ENCODE peak calls at places on chromosomes 6 and 20, in four cellular contexts. One of them, this sample, is unnamed.

GRCh38 chr6:94735270-94735669 is 842.1 kb upstream of the MANEA start:
- DNase-seq in breast epithelium: no peak
- DNase-seq in MCF 10A: no peak
- DNase-seq in tibial artery: no peak
- DNase-seq in this sample: no peak

GRCh38 chr20:53942121-53942816 is 128.1 kb downstream of the BCAS1 start:
- DNase-seq in breast epithelium: no peak
- DNase-seq in MCF 10A: no peak
- DNase-seq in tibial artery: no peak
- DNase-seq in this sample: no peak

GRCh38 chr6:4638641-4639040 is 137.6 kb upstream of the CDYL start:
- DNase-seq in breast epithelium: no peak
- DNase-seq in MCF 10A: no peak
- DNase-seq in tibial artery: no peak
- DNase-seq in this sample: no peak

GRCh38 chr6:33886673-33887144 is 82.9 kb upstream of the MLN start:
- DNase-seq in breast epithelium: no peak
- DNase-seq in MCF 10A: peak
- DNase-seq in tibial artery: no peak
- DNase-seq in this sample: no peak

GRCh38 chr6:7707787-7708186 is 18.1 kb upstream of the BMP6 start:
- DNase-seq in breast epithelium: no peak
- DNase-seq in MCF 10A: no peak
- DNase-seq in tibial artery: no peak
- DNase-seq in this sample: no peak

GRCh38 chr6:19501737-19502245 is 335.4 kb upstream of the ID4 start:
- DNase-seq in breast epithelium: no peak
- DNase-seq in MCF 10A: no peak
- DNase-seq in tibial artery: no peak
- DNase-seq in this sample: no peak

GRCh38 chr20:17501701-17502100 is 29.5 kb downstream of the BFSP1 start:
- DNase-seq in breast epithelium: no peak
- DNase-seq in MCF 10A: no peak
- DNase-seq in tibial artery: no peak
- DNase-seq in this sample: no peak

GRCh38 chr6:110173506-110174132 is 5.9 kb downstream of the WASF1 start:
- DNase-seq in breast epithelium: no peak
- DNase-seq in MCF 10A: no peak
- DNase-seq in tibial artery: no peak
- DNase-seq in this sample: no peak

GRCh38 chr6:21745543-21746337 is 152.2 kb downstream of the SOX4 start:
- DNase-seq in breast epithelium: no peak
- DNase-seq in MCF 10A: no peak
- DNase-seq in tibial artery: no peak
- DNase-seq in this sample: no peak

GRCh38 chr6:25028346-25028745 is 92.6 kb upstream of the RIPOR2 start:
- DNase-seq in breast epithelium: no peak
- DNase-seq in MCF 10A: no peak
- DNase-seq in tibial artery: no peak
- DNase-seq in this sample: no peak
- TF ChIP-seq CTCF in breast epithelium: no peak
- TF ChIP-seq CTCF in MCF 10A: no peak
- TF ChIP-seq CTCF in tibial artery: no peak
- TF ChIP-seq CTCF in this sample: no peak

GRCh38 chr6:3063733-3064700 is 4.3 kb upstream of the RIPK1 start:
- DNase-seq in breast epithelium: peak
- DNase-seq in MCF 10A: peak
- DNase-seq in tibial artery: peak
- DNase-seq in this sample: peak
- TF ChIP-seq CTCF in breast epithelium: no peak
- TF ChIP-seq CTCF in MCF 10A: no peak
- TF ChIP-seq CTCF in tibial artery: peak
- TF ChIP-seq CTCF in this sample: no peak

DNA sequence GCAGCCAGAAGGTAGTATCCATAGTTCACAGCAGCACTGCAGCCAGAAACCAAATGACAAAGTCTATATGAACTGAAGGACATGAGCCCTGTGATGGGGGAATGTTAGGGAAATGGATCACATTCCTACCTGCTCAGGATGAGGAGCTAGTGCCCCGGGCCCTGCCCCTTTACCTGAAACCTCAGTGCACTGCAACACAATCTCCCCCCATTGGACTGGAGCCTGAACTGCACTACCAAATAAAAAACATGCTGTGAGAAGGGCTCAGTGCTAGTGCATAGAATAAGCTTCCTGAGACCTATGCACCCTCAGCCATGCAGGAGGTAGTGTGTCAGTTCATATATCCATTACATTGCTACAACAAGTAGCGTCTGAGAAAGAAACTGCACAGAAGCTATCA is 477.8 kb downstream of the HACE1 start:
- DNase-seq in breast epithelium: no peak
- DNase-seq in MCF 10A: no peak
- DNase-seq in tibial artery: no peak
- DNase-seq in this sample: no peak
- TF ChIP-seq CTCF in breast epithelium: no peak
- TF ChIP-seq CTCF in MCF 10A: no peak
- TF ChIP-seq CTCF in tibial artery: no peak
- TF ChIP-seq CTCF in this sample: no peak

GRCh38 chr20:20594171-20594530 is 118.3 kb downstream of the RALGAPA2 start:
- DNase-seq in breast epithelium: no peak
- DNase-seq in MCF 10A: peak
- DNase-seq in tibial artery: no peak
- DNase-seq in this sample: no peak

GRCh38 chr20:20593447-20594170 is 118.8 kb downstream of the RALGAPA2 start:
- DNase-seq in breast epithelium: no peak
- DNase-seq in MCF 10A: peak
- DNase-seq in tibial artery: no peak
- DNase-seq in this sample: no peak
- TF ChIP-seq CTCF in breast epithelium: peak
- TF ChIP-seq CTCF in MCF 10A: peak
- TF ChIP-seq CTCF in tibial artery: no peak
- TF ChIP-seq CTCF in this sample: no peak

GRCh38 chr20:6122111-6122872 is 538 bp downstream of the FERMT1 start:
- DNase-seq in breast epithelium: no peak
- DNase-seq in MCF 10A: peak
- DNase-seq in tibial artery: no peak
- DNase-seq in this sample: no peak

GRCh38 chr20:6120491-6120988 is 2.3 kb downstream of the FERMT1 start:
- DNase-seq in breast epithelium: no peak
- DNase-seq in MCF 10A: no peak
- DNase-seq in tibial artery: no peak
- DNase-seq in this sample: no peak

GRCh38 chr20:6123650-6124014 is 802 bp upstream of the FERMT1 start:
- DNase-seq in breast epithelium: no peak
- DNase-seq in MCF 10A: no peak
- DNase-seq in tibial artery: no peak
- DNase-seq in this sample: no peak

GRCh38 chr20:6121504-6121903 is 1.3 kb downstream of the FERMT1 start:
- DNase-seq in breast epithelium: no peak
- DNase-seq in MCF 10A: peak
- DNase-seq in tibial artery: no peak
- DNase-seq in this sample: no peak

DNA sequence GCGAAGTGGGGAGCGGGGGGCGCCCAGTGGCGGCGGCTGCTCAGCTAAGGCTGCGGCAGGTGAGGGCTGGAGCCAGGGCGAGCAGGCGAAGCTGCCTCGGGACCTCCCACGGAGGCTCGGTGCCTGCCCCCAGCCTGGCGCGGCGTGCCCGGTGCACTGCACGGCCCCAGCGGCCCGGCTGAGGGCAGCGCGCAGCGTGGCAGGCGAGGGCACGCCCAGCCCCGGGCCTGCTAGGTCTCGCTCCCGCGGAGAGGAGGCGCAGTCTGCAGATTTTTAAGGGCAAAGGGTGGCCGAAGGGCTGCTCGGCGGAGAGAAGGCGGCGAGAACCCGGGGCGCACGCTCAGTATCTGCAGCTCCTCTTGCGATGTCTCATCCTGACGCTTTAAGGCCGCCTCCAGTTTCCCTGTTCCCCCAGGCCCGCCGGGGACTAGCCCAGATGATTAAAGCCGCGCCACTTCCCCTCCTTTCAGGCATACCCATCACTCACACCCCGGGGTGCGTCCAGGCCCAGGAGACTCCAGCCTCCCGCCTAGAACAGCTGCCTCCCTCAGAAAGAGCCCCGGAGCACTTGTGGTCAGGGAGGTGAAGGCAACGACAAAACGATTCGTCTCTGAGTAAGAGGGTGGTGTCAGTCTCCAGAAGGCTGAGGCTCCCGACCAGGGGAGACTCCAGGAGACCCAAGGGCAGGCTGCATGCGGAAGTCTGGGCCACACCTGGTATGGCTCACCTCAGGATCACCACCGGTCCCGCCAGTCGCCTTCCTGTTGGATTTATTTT is at the start of gene FERMT1:
- DNase-seq in breast epithelium: no peak
- DNase-seq in MCF 10A: peak
- DNase-seq in tibial artery: no peak
- DNase-seq in this sample: no peak
- TF ChIP-seq CTCF in breast epithelium: no peak
- TF ChIP-seq CTCF in MCF 10A: peak
- TF ChIP-seq CTCF in tibial artery: no peak
- TF ChIP-seq CTCF in this sample: no peak

GRCh38 chr6:117280922-117281321 is 15.6 kb downstream of the VGLL2 start:
- DNase-seq in breast epithelium: no peak
- DNase-seq in MCF 10A: peak
- DNase-seq in tibial artery: no peak
- DNase-seq in this sample: no peak
- TF ChIP-seq CTCF in breast epithelium: no peak
- TF ChIP-seq CTCF in MCF 10A: peak
- TF ChIP-seq CTCF in tibial artery: no peak
- TF ChIP-seq CTCF in this sample: no peak